ENCODE peak calls at places on chromosomes 6 and 20, in ten cellular contexts. B is heart left ventricle; D is activated CD8-positive, alpha-beta T cell treated with anti-CD3 and anti-CD28 coated beads for 36 hours; F is neural crest cell; U is progenitor cell of endocrine pancreas; N is mesothelial cell of epicardium; Y is cardiac muscle cell; G is HFFc6; J is lower lobe of right lung; T is choroid plexus epithelial cell. V is an unnamed sample.

GRCh38 chr6:38209291-38209865 is 389.9 kb downstream of the ZFAND3 start:
- DNase-seq in G (no peak), N (no peak), D (no peak), J (no peak), T (peak; percentile 87), Y (peak; percentile 15), B (no peak), F (no peak), U (no peak), V (no peak)

GRCh38 chr20:3238616-3239025 is 369 bp downstream of the SLC4A11 start:
- DNase-seq in N (no peak), T (peak; percentile 26), G (peak; percentile 31), U (no peak), D (peak; percentile 73), J (no peak), B (no peak), Y (peak; percentile 22), F (no peak), V (peak; percentile 57)

GRCh38 chr6:148335582-148335981 is 7.1 kb upstream of the SASH1 start:
- DNase-seq in J (no peak), D (no peak), N (no peak), F (no peak), U (no peak), B (no peak), G (peak; percentile 83), T (no peak), Y (peak; percentile 35), V (no peak)

GRCh38 chr6:6734463-6735455 is 146.2 kb downstream of the LY86 start:
- DNase-seq in F (no peak), G (no peak), U (no peak), N (no peak), B (no peak), J (no peak), D (no peak), T (no peak), Y (peak; percentile 32), V (no peak)

GRCh38 chr6:149317656-149318571 is at the start of gene TAB2:
- DNase-seq in G (no peak), Y (peak; percentile 54), U (peak; percentile 33), T (peak; percentile 47), D (peak; percentile 91), F (peak; percentile 41), B (peak; percentile 60), N (peak; percentile 29), J (peak; percentile 66), V (peak; percentile 84)

GRCh38 chr20:60481051-60481741 is 523.0 kb downstream of the CDH26 start:
- DNase-seq in D (no peak), F (no peak), N (no peak), B (no peak), J (no peak), T (no peak), U (no peak), G (peak; percentile 0), Y (no peak), V (no peak)

GRCh38 chr20:3071610-3072529 is at the start of gene OXT:
- DNase-seq in U (no peak), F (no peak), B (peak; percentile 51), Y (peak; percentile 49), T (no peak), D (peak; percentile 75), J (peak; percentile 65), G (no peak), N (no peak), V (peak; percentile 37)

GRCh38 chr6:116190550-116190949 is 63.3 kb downstream of the TSPYL4 start:
- DNase-seq in N (no peak), T (peak; percentile 95), G (peak; percentile 48), B (no peak), F (no peak), D (no peak), U (no peak), Y (peak; percentile 93), J (no peak), V (no peak)

GRCh38 chr6:128238248-128238647 is 282.2 kb downstream of the PTPRK start:
- DNase-seq in Y (no peak), T (no peak), B (no peak), J (no peak), N (no peak), F (no peak), G (no peak), U (no peak), D (no peak), V (no peak)

GRCh38 chr6:118815495-118815894 is 78.5 kb upstream of the ASF1A start:
- DNase-seq in G (no peak), N (no peak), B (no peak), Y (no peak), T (no peak), J (no peak), U (no peak), D (no peak), F (no peak), V (no peak)

GRCh38 chr6:158471339-158471738 is 88.6 kb upstream of the TMEM181 start:
- DNase-seq in T (no peak), F (no peak), B (no peak), Y (no peak), D (no peak), U (no peak), G (no peak), J (no peak), N (no peak), V (no peak)

GRCh38 chr6:110366241-110366640 is 8.1 kb upstream of the METTL24 start:
- DNase-seq in B (no peak), N (no peak), Y (no peak), U (no peak), G (no peak), F (no peak), J (no peak), D (peak; percentile 5), T (no peak), V (no peak)

GRCh38 chr6:117272032-117272866 is 6.9 kb downstream of the VGLL2 start:
- DNase-seq in J (no peak), N (no peak), U (no peak), F (no peak), D (no peak), Y (no peak), B (no peak), G (no peak), T (no peak), V (no peak)

GRCh38 chr20:46113071-46113470 is 5.0 kb upstream of the CD40 start:
- DNase-seq in G (no peak), U (no peak), J (no peak), D (no peak), B (no peak), N (no peak), Y (no peak), F (no peak), T (no peak), V (no peak)

GRCh38 chr6:64012351-64013060 is 376.9 kb downstream of the PHF3 start:
- DNase-seq in G (no peak), Y (peak; percentile 83), F (peak; percentile 28), T (peak; percentile 90), N (no peak), U (no peak), J (no peak), B (no peak), D (no peak), V (peak; percentile 13)
- TF ChIP-seq CTCF in G (no peak), Y (peak; percentile 90), F (peak; percentile 83), T (peak; percentile 98), N (no peak), U (peak; percentile 68), J (peak; percentile 29), B (peak; percentile 27), D (no peak), V (peak; percentile 66)

DNA sequence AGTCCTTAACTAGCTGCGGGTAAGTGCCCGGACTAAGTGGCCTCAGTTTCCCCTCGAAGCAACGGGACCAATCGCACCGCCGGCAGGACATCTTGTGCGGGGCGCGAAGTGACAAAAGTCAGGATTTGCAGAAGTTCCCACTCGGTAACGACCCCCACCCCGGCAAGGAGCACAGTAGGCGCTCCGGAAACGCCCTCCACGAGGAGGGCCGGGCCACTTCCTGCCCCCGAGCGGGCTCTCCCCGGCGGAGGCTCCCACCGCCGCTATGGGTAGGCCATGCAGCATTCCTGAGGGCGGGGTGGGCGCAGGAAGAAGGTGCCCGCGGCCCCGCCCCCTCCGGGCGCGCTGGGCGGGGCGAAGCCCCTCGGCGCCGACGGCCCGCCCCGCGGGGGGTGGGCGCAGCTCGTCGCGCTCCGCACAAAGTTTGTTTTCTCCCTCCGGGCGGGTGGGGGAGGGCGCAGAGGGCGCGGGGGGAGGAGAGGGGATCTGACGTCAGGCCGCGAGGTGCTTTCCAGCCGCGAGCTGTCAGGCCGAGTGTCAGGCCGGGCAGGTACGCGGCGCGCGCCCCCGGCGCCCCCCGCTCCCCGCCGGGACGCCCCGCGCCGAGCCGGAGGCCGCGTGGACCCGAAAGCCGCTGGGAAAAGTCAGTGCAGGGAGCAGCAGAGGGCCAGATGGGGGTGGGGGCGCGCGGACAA is at the start of gene TGIF2:
- DNase-seq in F (peak; percentile 87), B (peak; percentile 89), U (peak; percentile 93), D (peak; percentile 91), J (peak; percentile 90), G (peak; percentile 58), N (peak; percentile 94), Y (peak; percentile 93), T (peak; percentile 83), V (peak; percentile 95)
- TF ChIP-seq CTCF in F (no peak), B (no peak), U (no peak), D (no peak), J (no peak), G (no peak), N (no peak), Y (no peak), T (no peak), V (no peak)

GRCh38 chr20:4949833-4950178 is 51.5 kb downstream of the SLC23A2 start:
- DNase-seq in J (no peak), G (no peak), N (no peak), T (peak; percentile 73), D (peak; percentile 19), F (no peak), Y (peak; percentile 61), B (no peak), U (no peak), V (no peak)
- TF ChIP-seq CTCF in J (peak; percentile 58), G (no peak), N (peak; percentile 29), T (peak; percentile 71), D (peak; percentile 45), F (peak; percentile 65), Y (peak; percentile 65), B (peak; percentile 44), U (peak; percentile 45), V (peak; percentile 49)

GRCh38 chr6:24759718-24760117 is 15.0 kb upstream of the GMNN start:
- DNase-seq in N (no peak), F (no peak), Y (no peak), T (no peak), J (no peak), G (no peak), D (no peak), B (no peak), U (no peak), V (no peak)

GRCh38 chr6:24761193-24761835 is 13.4 kb upstream of the GMNN start:
- DNase-seq in G (no peak), U (no peak), J (no peak), N (no peak), D (peak; percentile 17), B (no peak), T (no peak), F (no peak), Y (no peak), V (peak; percentile 15)

GRCh38 chr6:24760210-24760609 is 14.5 kb upstream of the GMNN start:
- DNase-seq in D (no peak), Y (no peak), F (no peak), G (no peak), U (no peak), B (no peak), J (no peak), T (no peak), N (no peak), V (no peak)

GRCh38 chr6:24763578-24763977 is 11.2 kb upstream of the GMNN start:
- DNase-seq in F (no peak), J (no peak), B (no peak), T (no peak), Y (no peak), G (no peak), D (no peak), N (no peak), U (no peak), V (no peak)

GRCh38 chr6:24761851-24762250 is 12.9 kb upstream of the GMNN start:
- DNase-seq in G (no peak), B (no peak), T (no peak), D (no peak), N (no peak), U (no peak), F (no peak), Y (no peak), J (no peak), V (no peak)
- TF ChIP-seq CTCF in G (no peak), B (no peak), T (no peak), D (no peak), N (no peak), U (no peak), F (no peak), Y (no peak), J (no peak), V (no peak)